ENCODE peak calls at places on chromosomes 12 and 14, in five cellular contexts. H is psoas muscle, Z is A549, A is heart left ventricle, W is HCT116. V is an unnamed sample. For H3K4me1, the result is how much of the 10 kb centered on the place peaks cover.

GRCh38 chr12:52186135-52186840 is 5.5 kb downstream of the KRT80 start:
- ATAC-seq in A (no peak), W (peak), H (no peak), Z (no peak), V (no peak)

GRCh38 chr12:3341594-3341993 is 149.4 kb upstream of the PRMT8 start:
- ATAC-seq in Z (no peak), H (no peak), W (no peak), A (peak), V (no peak)

GRCh38 chr12:124923906-124924734 is 9.7 kb upstream of the UBC start:
- ATAC-seq in W (peak), H (no peak), Z (peak), A (no peak), V (no peak)

GRCh38 chr12:94055528-94055927 is 92.8 kb upstream of the PLXNC1 start:
- ATAC-seq in Z (no peak), W (no peak), H (no peak), A (no peak), V (no peak)

GRCh38 chr12:69385038-69385437 is 25.5 kb downstream of the YEATS4 start:
- ATAC-seq in H (no peak), W (no peak), Z (no peak), A (no peak), V (no peak)

GRCh38 chr12:102948941-102949352 is 8.5 kb upstream of the ASCL1 start:
- ATAC-seq in A (no peak), H (no peak), Z (no peak), W (peak), V (no peak)

GRCh38 chr14:65879218-65880009 is 466.9 kb downstream of the FUT8 start:
- ATAC-seq in H (no peak), W (no peak), A (no peak), Z (peak), V (no peak)

GRCh38 chr14:103087343-103087835 is 3.4 kb downstream of the LBHD2 start:
- ATAC-seq in Z (no peak), H (no peak), W (no peak), A (no peak), V (no peak)

GRCh38 chr12:21764950-21765349 is 9.6 kb downstream of the KCNJ8 start:
- ATAC-seq in W (no peak), H (no peak), A (no peak), Z (no peak), V (no peak)

GRCh38 chr14:69741055-69741454 is 25.9 kb upstream of the SRSF5 start:
- ATAC-seq in Z (no peak), H (no peak), A (no peak), W (no peak), V (no peak)

GRCh38 chr12:53053223-53054111 is 3.6 kb downstream of the TNS2 start:
- ATAC-seq in W (peak), Z (peak), A (peak), H (peak), V (no peak)

GRCh38 chr12:99495797-99496196 is 151.8 kb upstream of the GARIN6 start:
- ATAC-seq in W (no peak), A (no peak), H (no peak), Z (no peak), V (no peak)

GRCh38 chr14:36580856-36581831 is 1.3 kb downstream of the NKX2-8 start:
- ATAC-seq in A (peak), W (peak), H (peak), Z (peak), V (peak)

GRCh38 chr14:57362356-57362755 is 28.0 kb upstream of the NAA30 start:
- ATAC-seq in W (no peak), Z (no peak), H (no peak), A (no peak), V (no peak)

GRCh38 chr14:61516957-61517356 is 178.4 kb upstream of the HIF1A start:
- ATAC-seq in Z (no peak), A (peak), W (no peak), H (no peak), V (peak)

GRCh38 chr12:59173696-59174095 is 253.4 kb upstream of the LRIG3 start:
- ATAC-seq in W (no peak), Z (no peak), A (no peak), H (no peak), V (no peak)

GRCh38 chr14:59358774-59359173 is 106.4 kb downstream of the GPR135 start:
- ATAC-seq in Z (no peak), W (no peak), H (no peak), A (no peak), V (no peak)
- H3K4me1 ChIP-seq in Z (half or more), W (half or more), H (under half), A (half or more), V (half or more)

GRCh38 chr14:64719601-64720000 is 15.4 kb downstream of the PLEKHG3 start:
- ATAC-seq in W (no peak), H (no peak), A (no peak), Z (no peak), V (no peak)
- H3K4me1 ChIP-seq in W (half or more), H (under half), A (half or more), Z (half or more), V (under half)

GRCh38 chr14:93973607-93974006 is 2.8 kb downstream of the ASB2 start:
- ATAC-seq in A (peak), H (peak), W (no peak), Z (no peak), V (no peak)

GRCh38 chr14:93971635-93972027 is 4.7 kb downstream of the ASB2 start:
- ATAC-seq in H (no peak), Z (no peak), W (no peak), A (no peak), V (no peak)

GRCh38 chr14:93974299-93974698 is 2.1 kb downstream of the ASB2 start:
- ATAC-seq in A (peak), W (no peak), H (peak), Z (no peak), V (no peak)

GRCh38 chr14:93970967-93971634 is 5.3 kb downstream of the ASB2 start:
- ATAC-seq in W (no peak), A (no peak), H (no peak), Z (no peak), V (no peak)

GRCh38 chr14:93972618-93973205 is 3.7 kb downstream of the ASB2 start:
- ATAC-seq in Z (no peak), W (no peak), A (no peak), H (no peak), V (no peak)
- H3K4me1 ChIP-seq in Z (under half), W (under half), A (under half), H (under half), V (under half)

GRCh38 chr12:120118710-120119097 is 2.2 kb upstream of the RAB35 start:
- ATAC-seq in W (no peak), H (no peak), Z (no peak), A (no peak), V (no peak)
- H3K4me1 ChIP-seq in W (under half), H (under half), Z (under half), A (under half), V (under half)

DNA sequence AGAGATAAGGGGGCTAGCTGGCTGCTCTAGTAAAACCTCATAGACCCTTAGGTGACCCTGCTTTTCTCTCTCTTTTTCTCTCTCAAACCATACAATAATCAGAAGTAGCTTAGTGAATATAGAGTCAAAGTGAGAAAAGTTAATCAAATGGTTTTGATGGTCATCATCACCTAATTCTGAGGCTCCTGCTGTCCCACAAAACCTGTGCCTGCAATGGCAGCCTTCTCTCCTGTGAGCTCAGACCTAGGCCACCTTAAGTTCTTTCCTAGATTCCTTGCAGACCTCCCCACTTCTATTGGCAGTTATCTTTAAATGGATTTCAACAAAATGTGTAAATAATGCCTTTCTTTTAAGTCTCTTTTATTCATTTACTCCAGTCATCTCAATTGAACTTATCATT is 1.5 kb upstream of the RPAP3 start:
- ATAC-seq in W (no peak), H (no peak), A (no peak), Z (no peak), V (no peak)
- H3K4me1 ChIP-seq in W (under half), H (under half), A (under half), Z (under half), V (under half)

GRCh38 chr12:65882504-65882903 is 58.2 kb downstream of the HMGA2 start:
- ATAC-seq in Z (no peak), W (peak), H (no peak), A (no peak), V (no peak)
- H3K4me1 ChIP-seq in Z (under half), W (half or more), H (under half), A (under half), V (under half)